ENCODE peak calls at places on chromosomes 1 and 21, in nine cellular contexts. Y is COR-L47, J is retina, W is MCF 10A, H is GM18507, A is HTR-8/SVneo, U is hepatocyte, O is ACHN, K is H4. I is an unnamed sample.

GRCh38 chr1:241998412-241998921 is 431 bp downstream of the MAP1LC3C start:
- DNase-seq in Y (no peak), J (peak; percentile 72), W (peak; percentile 93), H (peak; percentile 35), A (peak; percentile 80), U (peak; percentile 77), O (peak; percentile 94), K (peak; percentile 75), I (peak; percentile 39)

GRCh38 chr21:42063206-42063577 is 7.9 kb upstream of the UMODL1 start:
- DNase-seq in Y (no peak), J (peak; percentile 61), W (no peak), H (no peak), A (no peak), U (no peak), O (no peak), K (no peak), I (no peak)

GRCh38 chr1:64744492-64745180 is at the start of gene RAVER2:
- DNase-seq in Y (peak; percentile 64), J (peak; percentile 85), W (peak; percentile 79), H (no peak), A (peak; percentile 60), U (peak; percentile 91), O (peak; percentile 79), K (peak; percentile 65), I (no peak)

GRCh38 chr1:103900005-103900404 is 150.3 kb downstream of the AMY1C start:
- DNase-seq in Y (no peak), J (no peak), W (peak; percentile 24), H (no peak), A (no peak), U (no peak), O (no peak), K (peak; percentile 6), I (no peak)

GRCh38 chr1:111734426-111734825 is 4.8 kb downstream of the INKA2 start:
- DNase-seq in Y (no peak), J (no peak), W (no peak), H (no peak), A (no peak), U (no peak), O (no peak), K (no peak), I (no peak)

GRCh38 chr1:183411091-183411490 is 7.1 kb downstream of the NMNAT2 start:
- DNase-seq in Y (no peak), J (no peak), W (no peak), H (no peak), A (no peak), U (no peak), O (no peak), K (no peak), I (no peak)

GRCh38 chr1:161196521-161197451 is 2.1 kb downstream of the ADAMTS4 start:
- DNase-seq in Y (no peak), J (peak; percentile 75), W (no peak), H (no peak), A (no peak), U (peak; percentile 73), O (no peak), K (no peak), I (no peak)

GRCh38 chr21:29293495-29293894 is 5.2 kb upstream of the BACH1 start:
- DNase-seq in Y (no peak), J (no peak), W (no peak), H (peak; percentile 36), A (no peak), U (no peak), O (no peak), K (no peak), I (no peak)

GRCh38 chr21:36615274-36615964 is 83.5 kb upstream of the SIM2 start:
- DNase-seq in Y (no peak), J (no peak), W (no peak), H (no peak), A (peak; percentile 27), U (no peak), O (peak; percentile 12), K (no peak), I (no peak)

GRCh38 chr1:36125129-36125991 is at the start of gene COL8A2:
- DNase-seq in Y (no peak), J (peak; percentile 44), W (no peak), H (no peak), A (no peak), U (peak; percentile 68), O (no peak), K (no peak), I (no peak)